ENCODE peak calls at places on chromosomes 11 and 22, in six cellular contexts. Q, O, T, Y, Z and F are unnamed samples.

GRCh38 chr22:34296456-34296855 is 376.2 kb upstream of the LARGE1 start:
- DNase-seq in Q (no peak), O (no peak), Z (no peak), T (no peak), Y (no peak), F (no peak)

GRCh38 chr11:1099519-1100355 is 25.1 kb downstream of the MUC2 start:
- DNase-seq in Y (no peak), T (no peak), Q (no peak), O (no peak), Z (no peak), F (no peak)

GRCh38 chr11:121487191-121487590 is 34.4 kb upstream of the SORL1-AS1 start:
- DNase-seq in Z (no peak), Y (no peak), Q (no peak), T (no peak), O (no peak), F (no peak)

GRCh38 chr22:22245256-22245909 is 797 bp downstream of the VPREB1 start:
- DNase-seq in Q (no peak), O (no peak), Z (no peak), Y (no peak), T (no peak), F (no peak)

GRCh38 chr22:44316393-44317162 is 3.8 kb upstream of the SHISAL1 start:
- DNase-seq in T (no peak), Q (no peak), O (no peak), Y (no peak), Z (no peak), F (no peak)

GRCh38 chr11:95989780-95990179 is 65.9 kb upstream of the MTMR2 start:
- DNase-seq in T (no peak), Y (no peak), O (no peak), Z (no peak), Q (no peak), F (no peak)

GRCh38 chr11:119337581-119338317 is 2.9 kb downstream of the C1QTNF5 start:
- DNase-seq in Y (no peak), Z (no peak), T (no peak), Q (peak), O (peak), F (peak)

GRCh38 chr22:19016081-19016480 is 80.0 kb upstream of the PRODH start:
- DNase-seq in T (no peak), Q (no peak), Z (no peak), Y (no peak), O (peak), F (no peak)

GRCh38 chr11:126410649-126411048 is 55.2 kb downstream of the ST3GAL4 start:
- DNase-seq in O (no peak), Q (no peak), Y (no peak), Z (no peak), T (no peak), F (no peak)

GRCh38 chr11:60916669-60917206 is 2.8 kb downstream of the TMEM109 start:
- DNase-seq in O (no peak), Z (no peak), T (no peak), Q (no peak), Y (no peak), F (no peak)

GRCh38 chr11:2483426-2483825 is 38.6 kb downstream of the KCNQ1 start:
- DNase-seq in Z (no peak), Q (no peak), T (no peak), Y (no peak), O (no peak), F (no peak)

GRCh38 chr22:17613280-17613679 is 15.3 kb downstream of the ATP6V1E1 start:
- DNase-seq in O (no peak), Z (no peak), T (no peak), Q (no peak), Y (no peak), F (no peak)

GRCh38 chr11:57735655-57736298 is 5.5 kb upstream of the SELENOH start:
- DNase-seq in Q (no peak), Y (no peak), O (no peak), Z (no peak), T (no peak), F (no peak)

GRCh38 chr22:37300551-37301017 is 18.3 kb downstream of the CYTH4 start:
- DNase-seq in T (no peak), Q (no peak), Z (no peak), O (no peak), Y (no peak), F (peak)

GRCh38 chr11:122215244-122215992 is 99.4 kb upstream of the BLID start:
- DNase-seq in Y (peak), Q (peak), O (peak), Z (no peak), T (peak), F (peak)

GRCh38 chr11:8332196-8332595 is 68.5 kb upstream of the LMO1 start:
- DNase-seq in Z (no peak), Y (no peak), T (no peak), Q (no peak), O (no peak), F (peak)

GRCh38 chr11:134322553-134322952 is 9.2 kb upstream of the GLB1L2 start:
- DNase-seq in Z (no peak), O (no peak), Q (no peak), T (no peak), Y (no peak), F (no peak)

GRCh38 chr11:1297576-1298473 is 11.6 kb downstream of the TOLLIP start:
- DNase-seq in Y (no peak), T (no peak), O (no peak), Z (no peak), Q (no peak), F (no peak)

GRCh38 chr11:62680825-62681240 is 2.0 kb upstream of the UBXN1 start:
- DNase-seq in O (peak), Z (no peak), Q (peak), T (peak), Y (peak), F (peak)

GRCh38 chr22:22552630-22553029 is 6.4 kb downstream of the PRAME start:
- DNase-seq in Y (peak), Z (no peak), T (no peak), O (peak), Q (no peak), F (peak)

GRCh38 chr11:124611016-124611571 is at the start of gene PANX3:
- DNase-seq in Z (no peak), Q (no peak), T (no peak), Y (no peak), O (no peak), F (no peak)

GRCh38 chr11:124610295-124610694 is 933 bp upstream of the PANX3 start:
- DNase-seq in T (no peak), Z (no peak), Q (no peak), Y (no peak), O (no peak), F (no peak)

GRCh38 chr11:124608146-124608545 is 3.1 kb upstream of the PANX3 start:
- DNase-seq in Q (no peak), Z (no peak), T (no peak), O (no peak), Y (no peak), F (no peak)

GRCh38 chr11:124612045-124612444 is 817 bp downstream of the PANX3 start:
- DNase-seq in Z (no peak), Q (no peak), T (no peak), O (no peak), Y (no peak), F (no peak)

GRCh38 chr11:124612567-124613245 is 1.5 kb downstream of the PANX3 start:
- DNase-seq in Z (no peak), O (no peak), Q (no peak), Y (no peak), T (no peak), F (no peak)
- TF ChIP-seq MYC in Z (no peak), O (no peak), Q (no peak), Y (no peak), T (no peak), F (no peak)

DNA sequence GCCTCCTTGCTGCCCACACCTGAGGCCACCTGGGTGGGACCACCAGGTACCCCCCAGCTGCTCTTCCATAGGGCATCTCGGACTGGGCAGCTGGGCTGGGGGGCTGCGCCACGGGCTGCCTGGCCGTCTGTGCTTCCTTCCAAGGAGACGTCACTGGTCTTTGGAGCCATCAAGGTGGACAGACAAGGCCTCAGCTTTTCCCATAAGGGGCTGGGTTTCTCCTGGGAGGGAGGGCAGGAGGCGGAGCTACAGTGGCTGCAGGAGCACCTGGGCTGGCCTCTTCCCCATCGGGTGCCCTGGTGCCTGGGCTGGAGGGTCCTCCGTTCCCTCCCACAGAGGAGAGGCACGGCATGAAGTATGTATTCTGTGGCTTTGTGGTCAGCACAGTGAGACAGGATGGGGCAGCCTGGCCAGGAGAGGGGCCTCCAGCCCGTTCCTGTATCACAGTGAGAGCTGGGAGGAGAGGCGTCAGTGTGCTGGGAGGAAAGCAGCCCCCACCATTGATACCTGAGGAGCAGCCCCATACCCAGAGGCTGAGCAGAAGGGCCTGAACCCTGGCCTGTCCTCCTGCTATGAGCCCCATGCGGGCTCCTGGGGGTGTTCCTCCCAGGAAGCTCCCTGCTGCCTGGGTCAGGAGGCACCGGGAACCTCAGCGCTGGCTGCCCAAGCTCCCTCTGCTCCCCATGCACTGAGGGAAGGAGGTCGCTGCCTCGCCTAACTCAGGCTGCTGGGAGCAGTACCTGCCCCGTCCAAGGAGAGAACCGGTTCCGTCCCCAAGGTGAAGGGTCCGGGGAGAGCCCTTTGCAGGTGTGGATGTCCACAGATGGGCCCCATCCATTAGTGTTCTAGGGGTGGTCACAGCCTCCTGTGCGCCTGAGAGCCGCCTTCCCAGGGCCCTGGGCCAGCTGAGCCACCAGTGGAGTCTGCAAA is 1075.0 kb downstream of the BRD1 start:
- DNase-seq in Q (no peak), O (no peak), T (no peak), Y (no peak), Z (no peak), F (peak)
- TF ChIP-seq MYC in Q (no peak), O (no peak), T (no peak), Y (no peak), Z (no peak), F (no peak)

GRCh38 chr11:67045314-67045713 is 11.3 kb upstream of the RHOD start:
- DNase-seq in T (peak), O (no peak), Z (no peak), Y (no peak), Q (no peak), F (peak)
- TF ChIP-seq MYC in T (no peak), O (no peak), Z (no peak), Y (no peak), Q (no peak), F (no peak)

GRCh38 chr11:102946237-102946636 is 9.3 kb downstream of the MMP13 start:
- DNase-seq in T (no peak), Z (no peak), O (no peak), Q (no peak), Y (no peak), F (no peak)

GRCh38 chr11:102936864-102937509 is 18.5 kb downstream of the MMP13 start:
- DNase-seq in Q (no peak), O (no peak), Z (peak), T (no peak), Y (no peak), F (no peak)

GRCh38 chr11:102935514-102935913 is 20.0 kb downstream of the MMP13 start:
- DNase-seq in T (no peak), Q (no peak), Z (no peak), Y (no peak), O (no peak), F (no peak)

GRCh38 chr11:102940714-102941588 is 14.6 kb downstream of the MMP13 start:
- DNase-seq in Z (peak), Q (peak), T (peak), Y (peak), O (peak), F (peak)
- TF ChIP-seq MYC in Z (no peak), Q (no peak), T (no peak), Y (no peak), O (no peak), F (no peak)

GRCh38 chr11:10410844-10411200 is 44.2 kb upstream of the AMPD3 start:
- DNase-seq in Y (no peak), T (no peak), Q (no peak), Z (no peak), O (no peak), F (no peak)

GRCh38 chr11:10414181-10414580 is 40.9 kb upstream of the AMPD3 start:
- DNase-seq in O (no peak), Q (no peak), Y (no peak), T (no peak), Z (no peak), F (peak)

GRCh38 chr11:10414659-10415058 is 40.4 kb upstream of the AMPD3 start:
- DNase-seq in Y (no peak), Z (no peak), T (no peak), O (no peak), Q (peak), F (peak)

GRCh38 chr11:10412266-10412665 is 42.8 kb upstream of the AMPD3 start:
- DNase-seq in Z (no peak), O (no peak), Y (no peak), T (no peak), Q (no peak), F (no peak)

DNA sequence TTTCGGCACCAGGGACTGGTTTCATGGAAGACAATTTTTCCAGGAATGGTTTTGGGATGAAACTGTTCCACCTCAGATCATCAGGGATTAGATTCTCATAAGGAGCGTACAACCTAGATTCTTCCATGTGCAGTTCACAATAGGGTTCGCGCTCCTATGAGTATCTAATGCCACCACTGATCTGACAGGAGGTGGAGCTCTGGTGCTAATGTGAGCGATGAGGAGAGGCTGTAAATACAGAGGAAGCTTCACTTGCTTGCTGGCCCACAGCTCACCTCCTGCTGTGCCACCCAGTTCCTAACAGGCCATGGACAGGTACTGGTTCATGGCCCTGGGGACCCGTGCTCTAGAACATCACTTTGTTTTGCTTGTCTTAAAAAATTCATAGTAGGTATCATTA is 41.8 kb upstream of the AMPD3 start:
- DNase-seq in Z (no peak), T (no peak), Q (peak), Y (peak), O (no peak), F (peak)
- TF ChIP-seq MYC in Z (no peak), T (no peak), Q (no peak), Y (no peak), O (no peak), F (no peak)

GRCh38 chr11:35514481-35514880 is 10.9 kb downstream of the PAMR1 start:
- DNase-seq in Y (no peak), Z (no peak), Q (no peak), T (no peak), O (no peak), F (no peak)

GRCh38 chr11:35518766-35519165 is 6.7 kb downstream of the PAMR1 start:
- DNase-seq in Q (no peak), Z (no peak), Y (no peak), O (no peak), T (no peak), F (no peak)

GRCh38 chr11:35517481-35517880 is 7.9 kb downstream of the PAMR1 start:
- DNase-seq in Q (no peak), Z (no peak), T (no peak), O (no peak), Y (no peak), F (no peak)

GRCh38 chr11:35516361-35516760 is 9.1 kb downstream of the PAMR1 start:
- DNase-seq in T (no peak), Q (no peak), O (no peak), Y (no peak), Z (no peak), F (no peak)

DNA sequence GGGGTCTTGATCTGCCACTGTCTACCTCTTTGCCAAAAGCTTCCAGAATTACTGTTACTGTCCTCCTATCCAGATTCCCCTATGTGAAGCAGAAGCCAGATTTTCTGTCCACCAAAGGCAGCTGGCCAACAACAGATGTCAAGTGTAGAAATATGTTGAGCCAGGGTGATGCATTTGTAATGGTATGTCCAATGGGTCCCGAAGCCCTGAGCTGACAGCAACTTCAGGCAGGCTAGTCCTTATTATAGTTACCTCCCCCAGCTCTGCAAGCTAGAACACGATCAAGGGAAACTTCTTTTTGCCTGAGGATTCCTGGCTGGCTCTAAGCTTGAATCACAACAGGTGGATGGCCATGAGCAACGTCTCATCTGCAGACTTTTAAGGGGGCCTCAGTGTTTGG is 10.2 kb downstream of the PAMR1 start:
- DNase-seq in Z (no peak), Q (no peak), Y (no peak), T (no peak), O (no peak), F (no peak)
- TF ChIP-seq MYC in Z (no peak), Q (no peak), Y (no peak), T (no peak), O (no peak), F (no peak)

GRCh38 chr11:70270877-70271634 is 566 bp downstream of the PPFIA1 start:
- DNase-seq in Q (peak), O (peak), Y (peak), Z (no peak), T (peak), F (peak)
- TF ChIP-seq MYC in Q (no peak), O (no peak), Y (no peak), Z (no peak), T (no peak), F (no peak)

GRCh38 chr11:116498161-116498560 is 274.6 kb downstream of the BUD13 start:
- DNase-seq in T (no peak), O (no peak), Z (no peak), Y (no peak), Q (no peak), F (no peak)

GRCh38 chr11:116500833-116501622 is 271.8 kb downstream of the BUD13 start:
- DNase-seq in O (no peak), Q (no peak), Y (no peak), Z (no peak), T (no peak), F (no peak)

GRCh38 chr11:116500002-116500832 is 272.6 kb downstream of the BUD13 start:
- DNase-seq in O (no peak), Y (no peak), T (no peak), Z (no peak), Q (no peak), F (no peak)

GRCh38 chr11:116501728-116502127 is 271.1 kb downstream of the BUD13 start:
- DNase-seq in Y (no peak), Q (no peak), Z (no peak), T (no peak), O (no peak), F (no peak)

DNA sequence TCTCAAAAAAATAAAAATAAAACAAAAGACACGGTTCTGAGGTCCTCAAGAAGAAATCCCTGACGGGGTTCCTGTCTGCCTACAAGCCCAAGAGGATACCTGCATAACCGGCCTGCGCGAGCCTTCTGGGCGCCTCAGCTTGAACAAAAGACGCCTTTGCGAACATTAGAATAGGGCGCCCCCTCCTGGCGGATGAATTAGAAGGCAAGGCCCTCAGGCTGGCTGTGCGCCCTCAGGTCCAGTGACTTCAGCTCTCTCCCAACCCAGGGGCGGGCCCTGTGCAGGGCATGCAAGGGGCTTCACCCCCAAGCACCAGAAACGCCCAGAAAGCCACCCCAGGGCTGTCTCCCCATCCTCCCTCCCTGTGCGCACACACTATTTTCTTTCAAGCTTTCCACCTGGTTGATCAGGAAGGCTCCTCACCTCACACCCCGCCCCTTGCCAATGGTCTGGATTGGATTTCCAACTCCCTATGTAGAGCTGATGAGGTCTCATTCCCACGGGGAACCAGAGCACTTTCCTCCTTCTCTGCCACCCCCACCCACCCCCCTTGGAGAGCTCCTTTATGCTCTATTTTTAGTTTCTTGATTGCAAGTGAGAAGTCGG is 273.3 kb downstream of the BUD13 start:
- DNase-seq in T (peak), O (peak), Q (peak), Y (peak), Z (no peak), F (peak)
- TF ChIP-seq MYC in T (no peak), O (no peak), Q (no peak), Y (no peak), Z (no peak), F (no peak)

GRCh38 chr11:103367650-103368049 is 258.4 kb downstream of the DYNC2H1 start:
- DNase-seq in Z (no peak), Y (no peak), O (no peak), T (no peak), Q (no peak), F (no peak)
- TF ChIP-seq MYC in Z (no peak), Y (no peak), O (no peak), T (no peak), Q (no peak), F (no peak)

GRCh38 chr11:17651061-17651460 is 68.3 kb upstream of the MYOD1 start:
- DNase-seq in O (no peak), Y (no peak), Q (no peak), Z (no peak), T (no peak), F (no peak)

GRCh38 chr11:17650601-17650911 is 68.8 kb upstream of the MYOD1 start:
- DNase-seq in O (no peak), T (no peak), Q (no peak), Y (no peak), Z (no peak), F (no peak)

GRCh38 chr11:17651681-17652080 is 67.7 kb upstream of the MYOD1 start:
- DNase-seq in Q (no peak), Y (no peak), Z (no peak), T (no peak), O (no peak), F (no peak)

GRCh38 chr11:17653606-17654005 is 65.8 kb upstream of the MYOD1 start:
- DNase-seq in O (no peak), Q (no peak), Z (no peak), T (no peak), Y (no peak), F (no peak)

GRCh38 chr11:17652556-17652955 is 66.8 kb upstream of the MYOD1 start:
- DNase-seq in T (no peak), Y (no peak), Q (no peak), Z (no peak), O (no peak), F (no peak)
- TF ChIP-seq MYC in T (no peak), Y (no peak), Q (no peak), Z (no peak), O (no peak), F (no peak)